ENCODE peak calls at places on chromosomes 6 and 20, in eight cellular contexts. J is A549; H is AG04450; Z is astrocyte of the spinal cord; N is stomach; W is activated T-cell treated with anti-CD3 and anti-CD28 coated beads, Interleukin-2, amount 50 U/mL, for 4 hours; R is stimulated activated CD4-positive, alpha-beta T cell treated with anti-CD3 and anti-CD28 coated beads, Interleukin-15, amount 100 ng/mL, for 1 hour; U is C1 segment of cervical spinal cord. Y is an unnamed sample.

GRCh38 chr6:136886110-136886509 is 36.0 kb upstream of the SLC35D3 start:
- DNase-seq in J (peak), H (no peak), Z (no peak), N (no peak), W (no peak), R (no peak), U (no peak), Y (no peak)

GRCh38 chr6:6741264-6741663 is 152.7 kb downstream of the LY86 start:
- DNase-seq in J (no peak), H (no peak), Z (no peak), N (no peak), W (no peak), R (no peak), U (no peak), Y (no peak)

GRCh38 chr6:137589067-137589848 is 95.1 kb upstream of the OLIG3 start:
- DNase-seq in J (peak), H (peak), Z (peak), N (peak), W (peak), R (no peak), U (no peak), Y (no peak)

GRCh38 chr20:20333866-20334265 is 34.0 kb upstream of the INSM1 start:
- DNase-seq in J (no peak), H (no peak), Z (no peak), N (no peak), W (no peak), R (no peak), U (no peak), Y (no peak)

GRCh38 chr6:4732691-4733315 is 43.4 kb upstream of the CDYL start:
- DNase-seq in J (peak), H (peak), Z (peak), N (peak), W (no peak), R (no peak), U (no peak), Y (no peak)

GRCh38 chr6:134481953-134482352 is 164.0 kb upstream of the SGK1 start:
- DNase-seq in J (no peak), H (no peak), Z (no peak), N (no peak), W (no peak), R (no peak), U (no peak), Y (no peak)

GRCh38 chr6:126153661-126154060 is 167.3 kb downstream of the TRMT11 start:
- DNase-seq in J (no peak), H (no peak), Z (peak), N (no peak), W (no peak), R (no peak), U (no peak), Y (no peak)

GRCh38 chr20:58890454-58891075 is 38.0 kb downstream of the GNAS start:
- DNase-seq in J (peak), H (no peak), Z (peak), N (peak), W (peak), R (peak), U (peak), Y (peak)

GRCh38 chr6:80143312-80143960 is 37.0 kb downstream of the BCKDHB start:
- DNase-seq in J (no peak), H (peak), Z (peak), N (peak), W (no peak), R (no peak), U (peak), Y (no peak)

Y was measured in NCI-H510A.